ENCODE peak calls at places on chromosomes 1 and 21, in six cellular contexts. C, E, N, K, L and Q are unnamed samples.
A peak's percentile ranks its signal among the peaks of the same experiment; 100 is the strongest.

GRCh38 chr21:34983680-34984086 is 65.4 kb downstream of the RUNX1 start:
- DNase-seq in C (peak; percentile 65), E (no peak), N (no peak), K (no peak), L (no peak), Q (no peak)

GRCh38 chr21:42557420-42557819 is 43.8 kb downstream of the SLC37A1 start:
- DNase-seq in C (no peak), E (no peak), N (peak; percentile 35), K (no peak), L (no peak), Q (peak; percentile 10)

GRCh38 chr1:66489146-66489545 is 44.8 kb upstream of the SGIP1 start:
- DNase-seq in C (peak; percentile 69), E (no peak), N (no peak), K (no peak), L (no peak), Q (no peak)

GRCh38 chr1:205939690-205940330 is 3.4 kb downstream of the SLC26A9 start:
- DNase-seq in C (peak; percentile 35), E (peak; percentile 85), N (no peak), K (no peak), L (no peak), Q (no peak)

GRCh38 chr1:240280560-240281322 is 189.1 kb downstream of the FMN2 start:
- DNase-seq in C (no peak), E (peak; percentile 11), N (no peak), K (no peak), L (no peak), Q (no peak)

GRCh38 chr1:179329862-179330261 is 35.9 kb upstream of the AXDND1 start:
- DNase-seq in C (no peak), E (no peak), N (no peak), K (no peak), L (no peak), Q (no peak)

GRCh38 chr1:46532498-46533178 is 18.8 kb downstream of the KNCN start:
- DNase-seq in C (peak; percentile 55), E (peak; percentile 52), N (peak; percentile 93), K (peak; percentile 74), L (peak; percentile 69), Q (peak; percentile 46)

GRCh38 chr1:228289239-228289849 is 81.5 kb downstream of the OBSCN start:
- DNase-seq in C (no peak), E (no peak), N (no peak), K (no peak), L (no peak), Q (peak; percentile 4)

GRCh38 chr1:12627308-12627707 is 9.3 kb upstream of the DHRS3 start:
- DNase-seq in C (no peak), E (no peak), N (no peak), K (no peak), L (no peak), Q (no peak)

GRCh38 chr1:160163612-160164011 is 12.2 kb downstream of the ATP1A4 start:
- DNase-seq in C (peak; percentile 23), E (no peak), N (no peak), K (no peak), L (no peak), Q (no peak)

GRCh38 chr1:7453038-7453437 is 318.1 kb upstream of the VAMP3 start:
- DNase-seq in C (no peak), E (no peak), N (no peak), K (no peak), L (no peak), Q (no peak)

GRCh38 chr1:117820694-117821381 is 108.6 kb downstream of the GDAP2 start:
- DNase-seq in C (no peak), E (no peak), N (no peak), K (no peak), L (no peak), Q (no peak)

GRCh38 chr1:223621312-223621734 is 44.2 kb downstream of the CAPN8 start:
- DNase-seq in C (no peak), E (no peak), N (no peak), K (no peak), L (no peak), Q (no peak)

GRCh38 chr1:6460349-6461236 is 5.4 kb downstream of the TNFRSF25 start:
- DNase-seq in C (no peak), E (no peak), N (no peak), K (peak; percentile 89), L (peak; percentile 87), Q (no peak)

GRCh38 chr1:158035976-158036583 is 42.6 kb downstream of the KIRREL1 start:
- DNase-seq in C (peak; percentile 79), E (no peak), N (no peak), K (no peak), L (no peak), Q (no peak)

GRCh38 chr1:159849972-159850371 is 12.5 kb downstream of the VSIG8 start:
- DNase-seq in C (peak; percentile 73), E (no peak), N (no peak), K (no peak), L (no peak), Q (no peak)

GRCh38 chr1:62530516-62531154 is 66.7 kb upstream of the ANGPTL3 start:
- DNase-seq in C (peak; percentile 64), E (no peak), N (no peak), K (no peak), L (no peak), Q (no peak)

GRCh38 chr1:91742848-91743292 is 143.1 kb downstream of the TGFBR3 start:
- DNase-seq in C (peak; percentile 39), E (peak; percentile 94), N (no peak), K (no peak), L (no peak), Q (no peak)

GRCh38 chr1:185693654-185694053 is 40.5 kb upstream of the HMCN1 start:
- DNase-seq in C (no peak), E (no peak), N (no peak), K (no peak), L (no peak), Q (no peak)

GRCh38 chr1:82818596-82818995 is 1017.9 kb downstream of the ADGRL2 start:
- DNase-seq in C (no peak), E (peak; percentile 4), N (no peak), K (no peak), L (no peak), Q (no peak)

GRCh38 chr1:23908453-23909341 is 4.5 kb downstream of the CNR2 start:
- DNase-seq in C (no peak), E (no peak), N (no peak), K (peak; percentile 12), L (no peak), Q (peak; percentile 59)

GRCh38 chr1:47066931-47067330 is at the start of gene CYP4Z1:
- DNase-seq in C (no peak), E (no peak), N (no peak), K (no peak), L (no peak), Q (no peak)

GRCh38 chr1:150807674-150808073 is 386 bp downstream of the CTSK start:
- DNase-seq in C (no peak), E (no peak), N (no peak), K (no peak), L (no peak), Q (no peak)

GRCh38 chr1:208198271-208198670 is 45.9 kb downstream of the PLXNA2 start:
- DNase-seq in C (no peak), E (no peak), N (no peak), K (no peak), L (no peak), Q (no peak)

GRCh38 chr1:173508541-173508940 is 31.4 kb downstream of the PRDX6 start:
- DNase-seq in C (peak; percentile 96), E (no peak), N (no peak), K (no peak), L (no peak), Q (no peak)

GRCh38 chr1:6521502-6521901 is 30.0 kb upstream of the PLEKHG5 start:
- DNase-seq in C (peak; percentile 64), E (no peak), N (no peak), K (no peak), L (no peak), Q (no peak)

GRCh38 chr1:29912413-29912812 is 676.1 kb downstream of the PTPRU start:
- DNase-seq in C (peak; percentile 44), E (no peak), N (no peak), K (no peak), L (no peak), Q (no peak)

GRCh38 chr1:210332719-210333398 is 4.2 kb downstream of the HHAT start:
- DNase-seq in C (peak; percentile 96), E (peak; percentile 4), N (no peak), K (peak; percentile 58), L (no peak), Q (no peak)

GRCh38 chr1:96234299-96234698 is 487.3 kb upstream of the PTBP2 start:
- DNase-seq in C (peak; percentile 58), E (peak; percentile 90), N (no peak), K (no peak), L (no peak), Q (no peak)